ENCODE peak calls at places on chromosome 6, in seven cellular contexts. One of them, this sample, is unnamed.

GRCh38 chr6:50442531-50443040 is 270.7 kb upstream of the TFAP2D start:
- DNase-seq in ovary: no peak
- DNase-seq in HFFc6: no peak
- DNase-seq in cardiac muscle cell: no peak
- DNase-seq in neural crest cell: no peak
- DNase-seq in activated CD4-positive, CD25-positive, alpha-beta regulatory T cell: no peak
- DNase-seq in AG04450: no peak
- DNase-seq in this sample: no peak

GRCh38 chr6:134456284-134456683 is 138.4 kb upstream of the SGK1 start:
- DNase-seq in ovary: no peak
- DNase-seq in HFFc6: no peak
- DNase-seq in cardiac muscle cell: no peak
- DNase-seq in neural crest cell: no peak
- DNase-seq in activated CD4-positive, CD25-positive, alpha-beta regulatory T cell: no peak
- DNase-seq in AG04450: no peak
- DNase-seq in this sample: no peak

GRCh38 chr6:147758305-147758704 is 249.8 kb downstream of the SAMD5 start:
- DNase-seq in ovary: no peak
- DNase-seq in HFFc6: no peak
- DNase-seq in cardiac muscle cell: no peak
- DNase-seq in neural crest cell: no peak
- DNase-seq in activated CD4-positive, CD25-positive, alpha-beta regulatory T cell: no peak
- DNase-seq in AG04450: no peak
- DNase-seq in this sample: peak

GRCh38 chr6:169158182-169158573 is 95.5 kb downstream of the THBS2 start:
- DNase-seq in ovary: peak
- DNase-seq in HFFc6: no peak
- DNase-seq in cardiac muscle cell: peak
- DNase-seq in neural crest cell: peak
- DNase-seq in activated CD4-positive, CD25-positive, alpha-beta regulatory T cell: no peak
- DNase-seq in AG04450: no peak
- DNase-seq in this sample: no peak

GRCh38 chr6:159892053-159892452 is 1.3 kb downstream of the MAS1 start:
- DNase-seq in ovary: no peak
- DNase-seq in HFFc6: no peak
- DNase-seq in cardiac muscle cell: no peak
- DNase-seq in neural crest cell: no peak
- DNase-seq in activated CD4-positive, CD25-positive, alpha-beta regulatory T cell: no peak
- DNase-seq in AG04450: no peak
- DNase-seq in this sample: no peak

GRCh38 chr6:168294901-168295300 is 24.7 kb downstream of the DACT2 start:
- DNase-seq in ovary: no peak
- DNase-seq in HFFc6: no peak
- DNase-seq in cardiac muscle cell: no peak
- DNase-seq in neural crest cell: no peak
- DNase-seq in activated CD4-positive, CD25-positive, alpha-beta regulatory T cell: no peak
- DNase-seq in AG04450: no peak
- DNase-seq in this sample: no peak

GRCh38 chr6:140541288-140541687 is 1166.8 kb upstream of the CITED2 start:
- DNase-seq in ovary: no peak
- DNase-seq in HFFc6: peak
- DNase-seq in cardiac muscle cell: no peak
- DNase-seq in neural crest cell: no peak
- DNase-seq in activated CD4-positive, CD25-positive, alpha-beta regulatory T cell: no peak
- DNase-seq in AG04450: no peak
- DNase-seq in this sample: no peak

GRCh38 chr6:1027109-1027794 is 284.6 kb upstream of the FOXQ1 start:
- DNase-seq in ovary: no peak
- DNase-seq in HFFc6: peak
- DNase-seq in cardiac muscle cell: no peak
- DNase-seq in neural crest cell: no peak
- DNase-seq in activated CD4-positive, CD25-positive, alpha-beta regulatory T cell: no peak
- DNase-seq in AG04450: peak
- DNase-seq in this sample: peak

GRCh38 chr6:100283288-100283687 is 181.4 kb downstream of the SIM1 start:
- DNase-seq in ovary: no peak
- DNase-seq in HFFc6: peak
- DNase-seq in cardiac muscle cell: peak
- DNase-seq in neural crest cell: no peak
- DNase-seq in activated CD4-positive, CD25-positive, alpha-beta regulatory T cell: no peak
- DNase-seq in AG04450: no peak
- DNase-seq in this sample: peak

GRCh38 chr6:15818491-15818890 is 155.7 kb upstream of the DTNBP1 start:
- DNase-seq in ovary: no peak
- DNase-seq in HFFc6: no peak
- DNase-seq in cardiac muscle cell: no peak
- DNase-seq in neural crest cell: no peak
- DNase-seq in activated CD4-positive, CD25-positive, alpha-beta regulatory T cell: no peak
- DNase-seq in AG04450: no peak
- DNase-seq in this sample: no peak

GRCh38 chr6:2196079-2196679 is 49.2 kb downstream of the GMDS start:
- DNase-seq in ovary: no peak
- DNase-seq in HFFc6: peak
- DNase-seq in cardiac muscle cell: peak
- DNase-seq in neural crest cell: peak
- DNase-seq in activated CD4-positive, CD25-positive, alpha-beta regulatory T cell: no peak
- DNase-seq in AG04450: no peak
- DNase-seq in this sample: peak

GRCh38 chr6:43806041-43806757 is 36.2 kb downstream of the VEGFA start:
- DNase-seq in ovary: no peak
- DNase-seq in HFFc6: peak
- DNase-seq in cardiac muscle cell: no peak
- DNase-seq in neural crest cell: no peak
- DNase-seq in activated CD4-positive, CD25-positive, alpha-beta regulatory T cell: no peak
- DNase-seq in AG04450: no peak
- DNase-seq in this sample: peak

GRCh38 chr6:27161946-27162603 is 85.4 kb upstream of the PRSS16 start:
- DNase-seq in ovary: no peak
- DNase-seq in HFFc6: peak
- DNase-seq in cardiac muscle cell: peak
- DNase-seq in neural crest cell: no peak
- DNase-seq in activated CD4-positive, CD25-positive, alpha-beta regulatory T cell: no peak
- DNase-seq in AG04450: no peak
- DNase-seq in this sample: peak

GRCh38 chr6:52340603-52340880 is 21.4 kb upstream of the PAQR8 start:
- DNase-seq in ovary: no peak
- DNase-seq in HFFc6: peak
- DNase-seq in cardiac muscle cell: no peak
- DNase-seq in neural crest cell: no peak
- DNase-seq in activated CD4-positive, CD25-positive, alpha-beta regulatory T cell: no peak
- DNase-seq in AG04450: no peak
- DNase-seq in this sample: no peak

GRCh38 chr6:92589970-92590369 is 829.4 kb downstream of the EPHA7 start:
- DNase-seq in ovary: no peak
- DNase-seq in HFFc6: no peak
- DNase-seq in cardiac muscle cell: no peak
- DNase-seq in neural crest cell: no peak
- DNase-seq in activated CD4-positive, CD25-positive, alpha-beta regulatory T cell: no peak
- DNase-seq in AG04450: no peak
- DNase-seq in this sample: peak

GRCh38 chr6:31352497-31353368 is 4.2 kb downstream of the HLA-B start:
- DNase-seq in ovary: no peak
- DNase-seq in HFFc6: no peak
- DNase-seq in cardiac muscle cell: no peak
- DNase-seq in neural crest cell: no peak
- DNase-seq in activated CD4-positive, CD25-positive, alpha-beta regulatory T cell: no peak
- DNase-seq in AG04450: no peak
- DNase-seq in this sample: peak

GRCh38 chr6:27280064-27280539 is 32.0 kb downstream of the POM121L2 start:
- DNase-seq in ovary: peak
- DNase-seq in HFFc6: peak
- DNase-seq in cardiac muscle cell: peak
- DNase-seq in neural crest cell: peak
- DNase-seq in activated CD4-positive, CD25-positive, alpha-beta regulatory T cell: no peak
- DNase-seq in AG04450: peak
- DNase-seq in this sample: peak

GRCh38 chr6:131979515-131980337 is 28.6 kb upstream of the CCN2 start:
- DNase-seq in ovary: no peak
- DNase-seq in HFFc6: peak
- DNase-seq in cardiac muscle cell: peak
- DNase-seq in neural crest cell: no peak
- DNase-seq in activated CD4-positive, CD25-positive, alpha-beta regulatory T cell: no peak
- DNase-seq in AG04450: peak
- DNase-seq in this sample: peak

GRCh38 chr6:154909821-154910220 is 85.3 kb upstream of the TIAM2 start:
- DNase-seq in ovary: no peak
- DNase-seq in HFFc6: no peak
- DNase-seq in cardiac muscle cell: peak
- DNase-seq in neural crest cell: peak
- DNase-seq in activated CD4-positive, CD25-positive, alpha-beta regulatory T cell: no peak
- DNase-seq in AG04450: no peak
- DNase-seq in this sample: no peak